ENCODE peak calls at places on chromosomes 1 and 21, in seven cellular contexts. G is IMR-90, X is H9, E is trophoblast cell, Z is mesendoderm, Y is mesenchymal stem cell, D is H1. F is an unnamed sample.
A peak's percentile ranks its signal among the peaks of the same experiment; 100 is the strongest.

GRCh38 chr1:151720974-151721787 is at the start of gene RIIAD1:
- DNase-seq in G (no peak), X (peak; percentile 82), E (no peak), Z (peak; percentile 54), Y (peak; percentile 17), D (no peak), F (peak; percentile 69)

GRCh38 chr1:171590022-171590421 is 32.0 kb upstream of the MYOCOS start:
- DNase-seq in G (peak; percentile 80), X (no peak), E (no peak), Z (no peak), Y (peak; percentile 79), D (no peak), F (no peak)

GRCh38 chr1:179353546-179353945 is 12.2 kb upstream of the AXDND1 start:
- DNase-seq in G (peak; percentile 80), X (no peak), E (peak; percentile 33), Z (no peak), Y (peak; percentile 85), D (no peak), F (no peak)

GRCh38 chr1:53367503-53368313 is 39.8 kb upstream of the LRP8 start:
- DNase-seq in G (no peak), X (peak; percentile 19), E (no peak), Z (no peak), Y (no peak), D (no peak), F (no peak)

GRCh38 chr1:212315907-212316306 is 30.7 kb downstream of the PPP2R5A start:
- DNase-seq in G (no peak), X (peak; percentile 66), E (no peak), Z (peak; percentile 95), Y (peak; percentile 38), D (peak; percentile 31), F (peak; percentile 6)

GRCh38 chr1:175201061-175201508 is 8.5 kb upstream of the KIAA0040 start:
- DNase-seq in G (peak; percentile 5), X (no peak), E (no peak), Z (no peak), Y (peak; percentile 93), D (no peak), F (no peak)

GRCh38 chr1:185338719-185339622 is 21.9 kb upstream of the IVNS1ABP start:
- DNase-seq in G (no peak), X (no peak), E (no peak), Z (no peak), Y (peak; percentile 35), D (no peak), F (no peak)

GRCh38 chr1:64882574-64883255 is 83.6 kb downstream of the JAK1 start:
- DNase-seq in G (no peak), X (no peak), E (no peak), Z (no peak), Y (no peak), D (no peak), F (no peak)

GRCh38 chr1:109527098-109527811 is 12.4 kb upstream of the GPR61 start:
- DNase-seq in G (no peak), X (no peak), E (no peak), Z (no peak), Y (no peak), D (no peak), F (no peak)

GRCh38 chr1:233269656-233270055 is 25.9 kb downstream of the PCNX2 start:
- DNase-seq in G (peak; percentile 73), X (no peak), E (no peak), Z (no peak), Y (no peak), D (no peak), F (no peak)

GRCh38 chr1:12333036-12333785 is 103.4 kb downstream of the VPS13D start:
- DNase-seq in G (no peak), X (no peak), E (no peak), Z (no peak), Y (no peak), D (no peak), F (no peak)

GRCh38 chr1:63724375-63724774 is 49.4 kb upstream of the ROR1 start:
- DNase-seq in G (no peak), X (no peak), E (no peak), Z (no peak), Y (no peak), D (no peak), F (no peak)

GRCh38 chr21:20882462-20883415 is 115.5 kb upstream of the NCAM2 start:
- DNase-seq in G (peak; percentile 0), X (peak; percentile 39), E (peak; percentile 1), Z (peak; percentile 64), Y (peak; percentile 31), D (peak; percentile 27), F (peak; percentile 44)

GRCh38 chr21:46227811-46228344 is 696 bp downstream of the LSS start:
- DNase-seq in G (no peak), X (no peak), E (no peak), Z (peak; percentile 18), Y (peak; percentile 15), D (no peak), F (no peak)

GRCh38 chr1:204578867-204579664 is 62.9 kb downstream of the MDM4 start:
- DNase-seq in G (no peak), X (no peak), E (no peak), Z (no peak), Y (peak; percentile 18), D (no peak), F (no peak)

DNA sequence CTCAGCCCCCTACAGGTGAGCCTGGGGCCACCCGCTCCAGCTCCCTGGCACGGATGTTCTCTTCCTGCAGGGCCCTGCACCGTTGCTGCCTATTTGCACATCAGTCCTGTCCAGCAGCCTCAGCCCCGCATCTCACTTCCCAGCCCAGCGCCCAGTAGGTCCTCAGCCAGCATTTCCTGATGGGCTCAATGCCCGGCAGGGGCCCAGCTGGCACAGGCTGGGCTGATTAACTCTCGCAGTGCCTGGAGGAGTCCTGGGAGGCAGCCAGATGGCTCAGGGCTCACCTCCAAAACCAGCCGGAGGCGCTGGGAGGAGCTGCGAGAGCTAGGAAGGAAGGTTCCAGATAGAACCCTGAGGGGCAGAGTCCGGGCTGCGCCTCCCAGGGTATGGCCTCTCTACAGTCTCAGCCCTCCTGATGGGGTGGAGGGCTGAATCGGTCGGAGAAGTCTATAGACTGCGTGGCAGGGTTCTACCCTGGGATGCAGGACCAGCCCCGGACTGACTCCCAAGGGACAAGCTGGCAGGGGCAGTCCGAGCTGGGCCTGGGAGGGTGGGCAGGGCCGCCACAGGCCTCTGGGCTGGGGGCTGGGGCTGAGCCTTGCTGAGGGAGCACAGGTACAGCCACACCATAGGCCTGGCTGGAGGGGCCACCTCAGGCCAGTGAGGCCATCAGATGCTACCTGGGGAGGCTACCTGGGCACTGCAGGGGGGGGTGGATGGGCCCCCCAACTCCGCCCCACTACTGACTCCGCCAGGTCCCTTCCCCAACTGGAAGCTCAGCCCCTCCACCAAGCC is 19.2 kb upstream of the CLSTN1 start:
- DNase-seq in G (no peak), X (peak; percentile 26), E (no peak), Z (no peak), Y (no peak), D (no peak), F (no peak)
- H2AK5ac ChIP-seq in G (no peak overlapping the region), X (no peak overlapping the region), E (no peak overlapping the region), Z (no peak overlapping the region), Y (no peak overlapping the region), D (no peak overlapping the region), F (no peak overlapping the region)

DNA sequence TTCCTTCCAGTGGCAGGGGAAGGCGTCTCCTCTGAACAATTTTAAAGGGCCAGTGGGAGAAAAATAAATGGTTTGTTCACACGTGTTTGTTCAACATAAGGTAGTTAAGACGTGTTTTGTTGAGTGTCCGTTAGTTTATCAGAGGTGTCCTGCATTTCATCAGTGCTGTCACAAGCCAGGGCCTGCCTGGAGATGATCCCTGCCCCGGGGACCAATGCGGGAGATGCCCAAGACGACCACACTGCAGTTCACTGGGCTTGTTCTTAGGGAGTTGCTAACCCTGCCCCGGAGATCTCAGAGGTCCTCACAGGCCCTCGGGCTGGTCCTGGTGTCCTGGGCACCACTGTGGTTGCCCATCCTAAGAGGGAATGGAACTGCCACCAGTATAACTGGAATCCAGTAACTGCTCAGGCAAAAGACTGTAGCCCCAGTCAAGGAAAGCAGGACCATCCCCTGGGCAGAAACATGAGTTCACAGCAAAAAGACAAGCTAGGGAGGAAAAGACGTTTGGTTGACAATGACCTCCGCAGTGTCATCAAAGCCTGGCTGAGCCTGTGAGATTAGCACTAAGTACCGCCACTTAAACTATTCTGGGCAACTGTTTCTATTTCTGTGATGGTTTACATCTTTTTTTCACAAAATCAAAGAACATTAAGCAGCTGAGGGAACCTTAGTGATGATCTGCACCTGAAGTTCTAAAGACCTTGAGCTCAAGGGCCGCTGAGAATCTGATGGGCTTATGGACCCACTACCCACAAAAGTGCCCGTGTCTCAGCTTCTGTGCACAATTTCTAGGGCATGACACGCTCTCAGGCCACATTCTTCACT is 44.9 kb upstream of the LIN9 start:
- DNase-seq in G (no peak), X (no peak), E (no peak), Z (no peak), Y (no peak), D (no peak), F (no peak)
- H3K4me1 ChIP-seq in G (no peaks in the 10 kb centered on the region), X (no peaks in the 10 kb centered on the region), E (peaks cover 6% of the 10 kb centered on the region), Z (no peaks in the 10 kb centered on the region), Y (peaks cover 2% of the 10 kb centered on the region), D (no peaks in the 10 kb centered on the region), F (peaks cover 5% of the 10 kb centered on the region)

GRCh38 chr1:61058477-61059245 is 23.7 kb upstream of the NFIA start:
- DNase-seq in G (peak; percentile 36), X (no peak), E (no peak), Z (no peak), Y (peak; percentile 64), D (no peak), F (no peak)

GRCh38 chr1:61054636-61055035 is 27.7 kb upstream of the NFIA start:
- DNase-seq in G (no peak), X (no peak), E (no peak), Z (peak; percentile 3), Y (no peak), D (no peak), F (no peak)

GRCh38 chr1:61055110-61055614 is 27.2 kb upstream of the NFIA start:
- DNase-seq in G (peak; percentile 14), X (no peak), E (no peak), Z (no peak), Y (peak; percentile 22), D (no peak), F (no peak)

GRCh38 chr1:61053712-61054608 is 28.4 kb upstream of the NFIA start:
- DNase-seq in G (no peak), X (peak; percentile 44), E (no peak), Z (peak; percentile 23), Y (no peak), D (no peak), F (no peak)

DNA sequence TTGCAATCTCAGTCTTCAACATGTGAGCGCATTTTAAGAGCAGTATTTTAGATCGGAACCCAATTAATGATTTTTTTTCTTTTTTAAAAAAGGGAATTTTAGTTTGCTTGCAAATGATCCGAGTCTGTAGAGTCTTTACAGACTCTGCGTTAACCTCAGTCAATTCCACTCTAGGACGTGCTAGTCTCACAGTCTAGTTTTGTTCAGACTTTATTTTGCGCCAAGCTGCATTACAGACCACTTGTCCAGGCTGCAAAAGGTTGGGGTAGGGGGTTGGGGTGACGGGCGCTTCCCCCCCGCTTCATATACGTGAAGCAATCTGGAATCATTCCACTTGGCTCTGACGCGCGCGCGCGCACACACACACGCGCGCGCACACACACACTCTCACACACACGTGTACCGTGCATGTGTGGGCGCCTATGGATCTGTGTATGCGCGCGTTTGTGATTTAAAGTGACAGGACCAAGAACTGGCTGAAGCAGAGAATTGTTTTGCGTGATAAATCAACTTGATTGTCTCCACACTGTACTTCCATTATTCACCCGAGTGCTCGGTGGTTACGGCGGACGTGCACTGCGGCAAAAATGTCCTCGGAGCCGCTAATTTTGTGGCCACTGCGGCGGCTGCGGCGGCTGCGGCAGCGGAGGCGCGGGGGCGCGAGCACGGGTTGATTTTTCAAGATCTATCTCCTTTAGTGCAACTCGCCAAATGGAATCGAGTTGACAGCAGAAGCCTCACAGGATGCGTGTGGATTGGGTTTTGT is 25.5 kb upstream of the NFIA start:
- DNase-seq in G (peak; percentile 38), X (no peak), E (no peak), Z (peak; percentile 7), Y (peak; percentile 55), D (no peak), F (no peak)
- H3K27ac ChIP-seq in G (no peak overlapping the region), X (no peak overlapping the region), E (no peak overlapping the region), Z (no peak overlapping the region), Y (no peak overlapping the region), D (no peak overlapping the region), F (no peak overlapping the region)

GRCh38 chr1:7899741-7900140 is 40.9 kb downstream of the TNFRSF9 start:
- DNase-seq in G (peak; percentile 66), X (no peak), E (no peak), Z (no peak), Y (peak; percentile 22), D (no peak), F (no peak)
- H2AK5ac ChIP-seq in G (no peak overlapping the region), X (no peak overlapping the region), E (no peak overlapping the region), Z (no peak overlapping the region), Y (no peak overlapping the region), D (no peak overlapping the region), F (no peak overlapping the region)